ENCODE peak calls at places on chromosomes 11 and 22, in six cellular contexts. Y, M, C, E, I and T are unnamed samples.

GRCh38 chr11:23391031-23391430 is 530.8 kb upstream of the CCDC179 start:
- DNase-seq in Y (no peak), M (no peak), C (no peak), E (no peak), I (no peak), T (no peak)

GRCh38 chr11:65077466-65077865 is 6.4 kb downstream of the CDCA5 start:
- DNase-seq in Y (no peak), M (peak; percentile 31), C (peak; percentile 18), E (peak; percentile 27), I (no peak), T (no peak)

GRCh38 chr11:111526501-111526900 is 11.9 kb downstream of the HOATZ start:
- DNase-seq in Y (peak; percentile 42), M (peak; percentile 93), C (no peak), E (no peak), I (no peak), T (no peak)

GRCh38 chr11:67656278-67656922 is 5.9 kb upstream of the ACY3 start:
- DNase-seq in Y (no peak), M (peak; percentile 7), C (no peak), E (no peak), I (no peak), T (no peak)

GRCh38 chr22:27220349-27220748 is 563.0 kb downstream of the MIAT start:
- DNase-seq in Y (no peak), M (peak; percentile 89), C (no peak), E (no peak), I (no peak), T (no peak)

GRCh38 chr11:28090052-28090749 is 17.8 kb downstream of the KIF18A start:
- DNase-seq in Y (no peak), M (peak; percentile 82), C (no peak), E (no peak), I (no peak), T (no peak)

GRCh38 chr11:119832536-119832935 is 103.5 kb upstream of the NECTIN1 start:
- DNase-seq in Y (no peak), M (peak; percentile 5), C (peak; percentile 79), E (peak; percentile 71), I (no peak), T (no peak)

GRCh38 chr11:69080361-69080973 is 31.7 kb downstream of the TPCN2 start:
- DNase-seq in Y (no peak), M (peak; percentile 25), C (no peak), E (no peak), I (no peak), T (no peak)

GRCh38 chr11:119700536-119701346 is 28.3 kb downstream of the NECTIN1 start:
- DNase-seq in Y (no peak), M (no peak), C (no peak), E (no peak), I (peak; percentile 72), T (no peak)

GRCh38 chr11:76394411-76394810 is 13.3 kb downstream of the GVQW3 start:
- DNase-seq in Y (no peak), M (no peak), C (no peak), E (no peak), I (no peak), T (no peak)

GRCh38 chr11:35126879-35127576 is 11.9 kb upstream of the CD44 start:
- DNase-seq in Y (no peak), M (no peak), C (no peak), E (no peak), I (no peak), T (no peak)

GRCh38 chr22:47563406-47564157 is 801.1 kb downstream of the TBC1D22A start:
- DNase-seq in Y (no peak), M (no peak), C (no peak), E (no peak), I (no peak), T (no peak)

GRCh38 chr11:116457336-116458007 is 315.3 kb downstream of the BUD13 start:
- DNase-seq in Y (no peak), M (no peak), C (no peak), E (no peak), I (no peak), T (no peak)

GRCh38 chr22:49965291-49966040 is 4.9 kb downstream of the PIM3 start:
- DNase-seq in Y (no peak), M (no peak), C (peak; percentile 59), E (no peak), I (no peak), T (peak; percentile 18)

GRCh38 chr11:93541884-93542752 is 1.1 kb downstream of the SMCO4 start:
- DNase-seq in Y (peak; percentile 15), M (peak; percentile 77), C (peak; percentile 78), E (peak; percentile 57), I (peak; percentile 39), T (peak; percentile 69)

GRCh38 chr11:2483426-2483825 is 38.6 kb downstream of the KCNQ1 start:
- DNase-seq in Y (no peak), M (no peak), C (peak; percentile 15), E (no peak), I (no peak), T (no peak)

DNA sequence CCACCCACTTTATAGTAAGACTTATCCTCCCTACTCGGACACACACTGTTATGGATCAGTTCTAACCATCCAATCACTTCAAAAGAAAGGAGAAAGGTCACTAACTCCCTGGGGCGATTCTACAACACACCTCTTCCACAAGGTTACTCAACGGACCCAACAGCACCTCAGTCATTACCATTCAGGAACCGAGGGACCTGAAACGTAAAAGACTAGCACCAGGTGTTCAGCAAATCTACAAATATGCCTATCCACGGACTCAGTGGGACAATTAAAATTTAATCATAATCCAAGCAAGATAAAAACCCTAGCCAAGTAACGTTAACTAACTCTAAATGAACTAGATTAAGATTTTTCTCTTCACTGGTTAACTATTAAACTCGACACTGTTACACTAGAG is 1.6 kb downstream of the HNRNPUL2 start:
- DNase-seq in Y (no peak), M (no peak), C (no peak), E (no peak), I (no peak), T (no peak)
- TF ChIP-seq CTCF in Y (no peak), M (no peak), C (no peak), E (no peak), I (no peak), T (no peak)

DNA sequence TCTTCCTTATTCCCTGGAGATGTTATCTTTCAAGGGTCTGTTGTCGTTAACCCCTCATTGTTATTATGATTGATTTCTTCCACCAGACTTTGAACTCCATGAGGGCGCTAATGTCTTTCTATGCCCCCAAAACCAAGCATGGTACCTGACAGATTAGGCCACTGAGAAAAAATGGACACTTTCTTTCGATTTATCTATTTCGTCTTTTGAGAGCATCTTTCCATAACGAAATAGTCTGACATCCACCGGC is 641 bp upstream of the PSMA1 start:
- DNase-seq in Y (no peak), M (no peak), C (no peak), E (no peak), I (no peak), T (no peak)
- H3K9me3 ChIP-seq in Y (no peaks in the 10 kb centered on the region), M (no peaks in the 10 kb centered on the region), C (no peaks in the 10 kb centered on the region), E (no peaks in the 10 kb centered on the region), I (no peaks in the 10 kb centered on the region), T (no peaks in the 10 kb centered on the region)

GRCh38 chr11:44945639-44946038 is 5.0 kb downstream of the TP53I11 start:
- DNase-seq in Y (no peak), M (no peak), C (no peak), E (no peak), I (no peak), T (peak; percentile 37)

GRCh38 chr11:44944853-44945235 is 5.8 kb downstream of the TP53I11 start:
- DNase-seq in Y (no peak), M (no peak), C (no peak), E (no peak), I (no peak), T (no peak)

GRCh38 chr11:44943696-44944095 is 7.0 kb downstream of the TP53I11 start:
- DNase-seq in Y (no peak), M (no peak), C (no peak), E (no peak), I (no peak), T (no peak)

GRCh38 chr11:44943118-44943517 is 7.6 kb downstream of the TP53I11 start:
- DNase-seq in Y (no peak), M (no peak), C (peak; percentile 71), E (no peak), I (peak; percentile 43), T (no peak)

GRCh38 chr11:44944181-44944852 is 6.4 kb downstream of the TP53I11 start:
- DNase-seq in Y (no peak), M (peak; percentile 10), C (no peak), E (no peak), I (no peak), T (no peak)
- H3K4me1 ChIP-seq in Y (no peaks in the 10 kb centered on the region), M (peaks cover 2% of the 10 kb centered on the region), C (peaks cover 28% of the 10 kb centered on the region), E (peaks cover 16% of the 10 kb centered on the region), I (no peaks in the 10 kb centered on the region), T (peaks cover 10% of the 10 kb centered on the region)

GRCh38 chr22:32748509-32748908 is 53.0 kb upstream of the TIMP3 start:
- DNase-seq in Y (no peak), M (no peak), C (no peak), E (no peak), I (no peak), T (no peak)

GRCh38 chr22:32747588-32747987 is 53.9 kb upstream of the TIMP3 start:
- DNase-seq in Y (no peak), M (no peak), C (no peak), E (no peak), I (no peak), T (no peak)

GRCh38 chr22:32745251-32745995 is 56.1 kb upstream of the TIMP3 start:
- DNase-seq in Y (no peak), M (peak; percentile 55), C (no peak), E (peak; percentile 15), I (peak; percentile 40), T (peak; percentile 64)

GRCh38 chr22:32745996-32746322 is 55.5 kb upstream of the TIMP3 start:
- DNase-seq in Y (no peak), M (no peak), C (no peak), E (no peak), I (no peak), T (no peak)

GRCh38 chr22:32746715-32747114 is 54.8 kb upstream of the TIMP3 start:
- DNase-seq in Y (no peak), M (no peak), C (no peak), E (no peak), I (no peak), T (no peak)
- TF ChIP-seq CTCF in Y (no peak), M (no peak), C (no peak), E (no peak), I (no peak), T (no peak)

GRCh38 chr11:54979375-54979774 is 272.7 kb downstream of the OR4A5 start:
- DNase-seq in Y (no peak), M (no peak), C (no peak), E (no peak), I (no peak), T (no peak)
- H3K9me3 ChIP-seq in Y (peaks cover 7% of the 10 kb centered on the region), M (no peaks in the 10 kb centered on the region), C (peaks cover 98% of the 10 kb centered on the region), E (no peaks in the 10 kb centered on the region), I (peaks cover 68% of the 10 kb centered on the region), T (no peaks in the 10 kb centered on the region)